ENCODE peak calls at places on chromosome 9, in six cellular contexts. E is CD8-positive, alpha-beta T cell; F is SK-N-SH; T is AG04450; L is SJSA1; P is GM23248. C is an unnamed sample.

GRCh38 chr9:135075234-135076142 is 12.0 kb upstream of the OLFM1 start:
- DNase-seq in E (no peak), F (peak), T (no peak), L (no peak), P (peak), C (no peak)

GRCh38 chr9:112867275-112867991 is 23.2 kb downstream of the SLC46A2 start:
- DNase-seq in E (no peak), F (no peak), T (peak), L (peak), P (peak), C (peak)

GRCh38 chr9:124218438-124219289 is 39.1 kb upstream of the NEK6 start:
- DNase-seq in E (no peak), F (no peak), T (no peak), L (peak), P (peak), C (no peak)

GRCh38 chr9:32722704-32723103 is 60.6 kb upstream of the TMEM215 start:
- DNase-seq in E (no peak), F (no peak), T (no peak), L (no peak), P (no peak), C (no peak)

GRCh38 chr9:123820139-123820538 is 109.8 kb downstream of the DENND1A start:
- DNase-seq in E (no peak), F (no peak), T (no peak), L (no peak), P (no peak), C (no peak)

GRCh38 chr9:135857371-135857786 is 50.0 kb downstream of the CAMSAP1 start:
- DNase-seq in E (no peak), F (no peak), T (peak), L (no peak), P (peak), C (no peak)

GRCh38 chr9:127091526-127091925 is 30.9 kb downstream of the ANGPTL2 start:
- DNase-seq in E (no peak), F (no peak), T (no peak), L (no peak), P (no peak), C (no peak)

GRCh38 chr9:121949766-121950165 is 143.3 kb downstream of the TTLL11 start:
- DNase-seq in E (no peak), F (no peak), T (no peak), L (no peak), P (no peak), C (no peak)

GRCh38 chr9:81531511-81531910 is 157.8 kb downstream of the TLE1 start:
- DNase-seq in E (no peak), F (no peak), T (no peak), L (no peak), P (no peak), C (no peak)

GRCh38 chr9:14347408-14348224 is 33.7 kb upstream of the NFIB start:
- DNase-seq in E (no peak), F (peak), T (no peak), L (no peak), P (peak), C (no peak)

GRCh38 chr9:89649045-89649691 is 44.4 kb downstream of the GADD45G start:
- DNase-seq in E (no peak), F (no peak), T (no peak), L (no peak), P (no peak), C (no peak)

GRCh38 chr9:112815868-112816267 is 65.3 kb downstream of the SNX30 start:
- DNase-seq in E (no peak), F (no peak), T (no peak), L (no peak), P (no peak), C (no peak)

GRCh38 chr9:124190761-124191160 is 67.0 kb upstream of the NEK6 start:
- DNase-seq in E (no peak), F (no peak), T (no peak), L (no peak), P (no peak), C (no peak)

GRCh38 chr9:104233366-104233765 is 139.3 kb downstream of the SMC2 start:
- DNase-seq in E (no peak), F (no peak), T (no peak), L (no peak), P (no peak), C (no peak)

GRCh38 chr9:73023025-73023541 is 70.2 kb upstream of the ALDH1A1 start:
- DNase-seq in E (peak), F (peak), T (peak), L (peak), P (peak), C (no peak)

GRCh38 chr9:76372345-76372744 is 21.9 kb downstream of the RFK start:
- DNase-seq in E (no peak), F (no peak), T (no peak), L (no peak), P (no peak), C (no peak)

GRCh38 chr9:93194584-93194983 is 10.6 kb downstream of the WNK2 start:
- DNase-seq in E (no peak), F (no peak), T (no peak), L (no peak), P (no peak), C (no peak)

GRCh38 chr9:90726215-90726614 is 75.4 kb upstream of the SYK start:
- DNase-seq in E (no peak), F (peak), T (no peak), L (no peak), P (no peak), C (no peak)

GRCh38 chr9:121390372-121390771 is 20.3 kb upstream of the STOM start:
- DNase-seq in E (no peak), F (no peak), T (no peak), L (no peak), P (no peak), C (no peak)

GRCh38 chr9:78940121-78940855 is 631.5 kb upstream of the TLE4 start:
- DNase-seq in E (no peak), F (no peak), T (no peak), L (no peak), P (no peak), C (no peak)

GRCh38 chr9:122065923-122066629 is 27.0 kb downstream of the TTLL11 start:
- DNase-seq in E (no peak), F (no peak), T (no peak), L (no peak), P (no peak), C (no peak)

GRCh38 chr9:69444021-69444420 is 119.0 kb downstream of the ENTREP1 start:
- DNase-seq in E (no peak), F (no peak), T (no peak), L (no peak), P (peak), C (peak)

GRCh38 chr9:27247756-27248155 is 49.2 kb downstream of the EQTN start:
- DNase-seq in E (no peak), F (peak), T (peak), L (peak), P (peak), C (no peak)

GRCh38 chr9:134644715-134645606 is 3.4 kb downstream of the COL5A1 start:
- DNase-seq in E (no peak), F (peak), T (peak), L (peak), P (peak), C (peak)

GRCh38 chr9:29212590-29213373 is 1639.5 kb upstream of the C9orf72 start:
- DNase-seq in E (no peak), F (peak), T (no peak), L (no peak), P (peak), C (no peak)

GRCh38 chr9:120289990-120290925 is 289.7 kb downstream of the CDK5RAP2 start:
- DNase-seq in E (no peak), F (peak), T (no peak), L (no peak), P (peak), C (no peak)

GRCh38 chr9:110254500-110254899 is 1.8 kb downstream of the TXN start:
- DNase-seq in E (no peak), F (no peak), T (no peak), L (no peak), P (no peak), C (no peak)

GRCh38 chr9:31873717-31874116 is 510.7 kb upstream of the ACO1 start:
- DNase-seq in E (no peak), F (no peak), T (no peak), L (no peak), P (no peak), C (no peak)

GRCh38 chr9:94649100-94649855 is 10.0 kb upstream of the FBP1 start:
- DNase-seq in E (no peak), F (no peak), T (no peak), L (peak), P (peak), C (peak)

GRCh38 chr9:114387678-114388431 is at the start of gene AKNA:
- DNase-seq in E (peak), F (no peak), T (peak), L (peak), P (peak), C (no peak)

GRCh38 chr9:136418182-136419091 is 8.0 kb downstream of the PMPCA start:
- DNase-seq in E (no peak), F (no peak), T (no peak), L (no peak), P (no peak), C (no peak)

GRCh38 chr9:71383308-71383707 is 261.9 kb upstream of the TRPM3 start:
- DNase-seq in E (no peak), F (no peak), T (no peak), L (no peak), P (no peak), C (no peak)

GRCh38 chr9:114214181-114214580 is 58.8 kb downstream of the COL27A1 start:
- DNase-seq in E (no peak), F (no peak), T (no peak), L (no peak), P (peak), C (no peak)

GRCh38 chr9:74322661-74323314 is 174.3 kb upstream of the RORB start:
- DNase-seq in E (no peak), F (no peak), T (no peak), L (no peak), P (no peak), C (no peak)

GRCh38 chr9:70053864-70054263 is 10.2 kb downstream of the MAMDC2 start:
- DNase-seq in E (no peak), F (no peak), T (no peak), L (no peak), P (no peak), C (no peak)

GRCh38 chr9:27732494-27732893 is 159.2 kb upstream of the C9orf72 start:
- DNase-seq in E (no peak), F (no peak), T (no peak), L (no peak), P (no peak), C (no peak)

GRCh38 chr9:129496187-129497063 is 124.5 kb downstream of the C9orf50 start:
- DNase-seq in E (peak), F (peak), T (peak), L (peak), P (peak), C (no peak)

GRCh38 chr9:129495422-129496186 is 125.3 kb downstream of the C9orf50 start:
- DNase-seq in E (peak), F (peak), T (peak), L (peak), P (peak), C (peak)

GRCh38 chr9:129498451-129499376 is 122.2 kb downstream of the C9orf50 start:
- DNase-seq in E (no peak), F (no peak), T (no peak), L (no peak), P (no peak), C (no peak)

GRCh38 chr9:129497837-129498450 is 123.0 kb downstream of the C9orf50 start:
- DNase-seq in E (no peak), F (no peak), T (no peak), L (no peak), P (peak), C (no peak)

GRCh38 chr9:129497064-129497836 is 123.7 kb downstream of the C9orf50 start:
- DNase-seq in E (no peak), F (peak), T (no peak), L (peak), P (peak), C (no peak)
- H3K4me3 ChIP-seq in E (no peak), F (peak), T (peak), L (peak), P (peak), C (peak)

DNA sequence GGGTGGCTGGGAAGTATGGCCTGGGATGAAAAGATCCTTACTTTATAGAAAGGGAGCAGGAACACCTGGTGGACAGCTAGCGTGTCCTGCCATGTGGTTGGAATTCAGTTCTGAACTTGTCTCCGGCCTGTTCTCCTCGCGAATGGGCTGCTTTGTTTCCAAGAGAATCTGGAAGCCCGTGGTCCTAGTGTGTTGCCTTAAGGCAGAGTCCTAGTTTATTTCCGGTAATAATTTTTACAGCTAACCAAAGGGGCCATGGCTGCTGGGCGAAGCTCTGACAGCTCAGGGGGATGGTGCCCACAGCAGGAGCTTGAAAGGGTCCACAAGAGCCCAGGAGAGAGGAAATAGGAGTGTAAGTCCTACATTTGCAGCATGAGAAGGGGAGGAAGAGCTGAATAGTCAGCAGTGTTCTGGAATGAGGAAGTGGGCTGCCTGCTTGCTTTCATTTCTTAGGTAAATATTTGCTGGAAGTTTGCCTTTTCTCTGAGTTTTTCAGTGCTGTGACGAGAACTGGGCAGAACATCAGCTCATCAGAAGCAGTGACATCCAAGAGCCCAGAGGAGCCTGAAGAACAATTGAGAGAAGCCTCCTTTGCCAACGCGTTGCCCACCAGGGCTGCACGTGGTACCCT is 13.1 kb upstream of the IGFBPL1 start:
- DNase-seq in E (no peak), F (no peak), T (peak), L (peak), P (peak), C (no peak)
- H3K4me3 ChIP-seq in E (no peak), F (no peak), T (no peak), L (no peak), P (no peak), C (no peak)

GRCh38 chr9:133144142-133144886 is 19.4 kb downstream of the GBGT1 start:
- DNase-seq in E (peak), F (peak), T (no peak), L (peak), P (peak), C (no peak)

GRCh38 chr9:133142657-133143592 is 20.8 kb downstream of the GBGT1 start:
- DNase-seq in E (peak), F (no peak), T (no peak), L (no peak), P (no peak), C (no peak)

GRCh38 chr9:133146746-133147411 is 16.8 kb downstream of the GBGT1 start:
- DNase-seq in E (no peak), F (no peak), T (no peak), L (no peak), P (no peak), C (no peak)

GRCh38 chr9:133143639-133144141 is 20.0 kb downstream of the GBGT1 start:
- DNase-seq in E (no peak), F (no peak), T (no peak), L (no peak), P (no peak), C (no peak)

DNA sequence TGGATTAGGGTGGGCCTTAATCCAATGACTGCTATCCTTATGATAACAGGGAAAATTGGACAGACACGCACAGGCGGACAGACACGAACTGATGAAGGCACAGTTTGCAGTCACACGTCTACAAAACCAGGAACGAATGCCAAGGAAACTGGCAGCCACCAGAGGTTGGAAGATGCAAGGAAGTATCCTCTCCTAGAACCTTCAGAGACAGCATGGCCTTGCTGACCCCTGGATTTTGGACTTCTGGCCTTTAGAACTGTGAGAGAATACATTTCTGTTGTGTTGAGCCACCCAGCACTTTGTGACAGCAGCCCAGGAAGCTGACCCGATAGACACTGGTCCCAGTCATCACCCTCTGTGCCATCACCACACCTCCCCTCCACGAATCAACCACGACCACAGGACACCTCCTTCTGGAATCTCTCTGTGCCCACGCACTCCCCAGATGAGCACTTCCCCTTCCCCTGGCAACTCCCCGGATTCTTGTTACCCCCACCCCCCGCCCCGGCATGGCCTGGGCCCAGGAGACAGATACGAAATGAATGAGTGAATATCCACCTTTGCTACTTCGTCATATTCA is 18.7 kb downstream of the GBGT1 start:
- DNase-seq in E (no peak), F (no peak), T (no peak), L (no peak), P (peak), C (no peak)
- H3K4me3 ChIP-seq in E (peak), F (no peak), T (no peak), L (no peak), P (peak), C (peak)

DNA sequence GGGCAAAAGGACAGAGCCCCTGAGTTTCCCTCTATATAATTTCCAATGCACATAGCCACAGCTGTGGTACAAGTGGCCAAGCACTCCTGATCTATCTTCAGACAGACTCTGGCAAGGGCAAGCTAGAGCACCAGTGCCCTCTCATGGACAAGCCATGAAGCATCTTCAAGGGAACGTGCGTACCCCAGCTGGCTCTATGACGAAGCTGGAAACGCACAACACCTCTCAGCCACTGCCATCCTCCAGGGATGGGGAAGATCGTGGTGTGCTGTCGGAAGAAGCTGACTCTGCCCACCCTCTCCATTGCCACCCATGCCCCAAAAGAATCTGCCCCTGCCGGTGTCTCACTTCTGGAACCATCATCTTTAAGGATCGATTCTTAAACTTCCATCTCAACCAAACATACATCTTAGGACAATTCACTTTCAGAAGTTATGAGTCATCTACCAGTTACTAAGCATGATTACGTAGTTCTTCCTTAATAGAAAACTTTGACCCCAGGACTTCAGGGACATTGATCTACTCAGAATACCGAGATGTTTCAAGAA is 482.9 kb downstream of the AGTPBP1 start:
- DNase-seq in E (no peak), F (peak), T (no peak), L (peak), P (peak), C (peak)
- H3K4me3 ChIP-seq in E (no peak), F (no peak), T (no peak), L (no peak), P (peak), C (no peak)

DNA sequence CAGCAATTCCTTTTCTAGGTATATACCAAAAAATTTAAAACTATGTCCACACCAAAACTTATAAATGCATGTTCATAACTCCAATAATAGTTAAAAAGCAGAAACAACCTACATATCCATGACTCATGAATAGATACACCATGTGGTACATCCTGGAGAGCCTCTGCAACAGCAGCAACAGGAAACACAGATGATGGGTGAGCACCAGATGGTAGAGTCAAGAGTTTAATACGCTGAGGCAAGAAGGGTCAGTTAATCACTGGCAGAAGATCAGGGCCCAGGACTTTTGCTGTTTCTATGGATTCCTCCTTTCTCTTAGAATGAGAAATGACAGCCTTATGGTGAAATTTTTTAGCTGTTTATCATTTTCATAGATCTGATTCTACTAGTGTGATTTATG is 351.8 kb upstream of the ADAMTSL1 start:
- DNase-seq in E (no peak), F (no peak), T (no peak), L (no peak), P (no peak), C (peak)
- H3K4me3 ChIP-seq in E (no peak), F (no peak), T (no peak), L (no peak), P (no peak), C (no peak)

GRCh38 chr9:35904338-35904737 is 1.7 kb upstream of the HRCT1 start:
- DNase-seq in E (no peak), F (no peak), T (no peak), L (no peak), P (no peak), C (no peak)

GRCh38 chr9:35907732-35908483 is 1.4 kb upstream of the SPAAR start:
- DNase-seq in E (no peak), F (peak), T (no peak), L (peak), P (peak), C (peak)

GRCh38 chr9:35906923-35907699 is 1.1 kb downstream of the HRCT1 start:
- DNase-seq in E (no peak), F (no peak), T (no peak), L (peak), P (peak), C (no peak)

GRCh38 chr9:35904966-35905781 is 828 bp upstream of the HRCT1 start:
- DNase-seq in E (no peak), F (no peak), T (no peak), L (no peak), P (peak), C (no peak)

GRCh38 chr9:35905912-35906679 is at the start of gene HRCT1:
- DNase-seq in E (no peak), F (no peak), T (peak), L (peak), P (peak), C (peak)
- H3K4me3 ChIP-seq in E (no peak), F (no peak), T (peak), L (no peak), P (peak), C (no peak)

GRCh38 chr9:35110327-35110758 is 5.3 kb downstream of the ATOSB start:
- DNase-seq in E (no peak), F (no peak), T (no peak), L (peak), P (peak), C (no peak)
- H3K4me3 ChIP-seq in E (peak), F (peak), T (peak), L (peak), P (peak), C (peak)

C was measured in HFF-Myc.